ENCODE peak calls at places on chromosome 21, in four cellular contexts. One of them, this sample, is unnamed.

GRCh38 chr21:44582055-44582454 is 1.7 kb upstream of the KRTAP10-5 start:
- DNase-seq in AG10803: no peak
- DNase-seq in OCI-M1: no peak
- DNase-seq in ureter: no peak
- DNase-seq in this sample: no peak

GRCh38 chr21:16145479-16145878 is 415.7 kb downstream of the USP25 start:
- DNase-seq in AG10803: no peak
- DNase-seq in OCI-M1: no peak
- DNase-seq in ureter: no peak
- DNase-seq in this sample: no peak

GRCh38 chr21:18369115-18369514 is 34.5 kb downstream of the TMPRSS15 start:
- DNase-seq in AG10803: no peak
- DNase-seq in OCI-M1: peak; percentile 86
- DNase-seq in ureter: no peak
- DNase-seq in this sample: peak; percentile 12

GRCh38 chr21:41141031-41141457 is 26.9 kb upstream of the BACE2 start:
- DNase-seq in AG10803: peak; percentile 95
- DNase-seq in OCI-M1: no peak
- DNase-seq in ureter: no peak
- DNase-seq in this sample: no peak

GRCh38 chr21:41633627-41634026 is 125.7 kb upstream of the TMPRSS2 start:
- DNase-seq in AG10803: no peak
- DNase-seq in OCI-M1: no peak
- DNase-seq in ureter: no peak
- DNase-seq in this sample: no peak

GRCh38 chr21:41712730-41713129 is 54.1 kb downstream of the RIPK4 start:
- DNase-seq in AG10803: no peak
- DNase-seq in OCI-M1: no peak
- DNase-seq in ureter: no peak
- DNase-seq in this sample: no peak

GRCh38 chr21:41755934-41756773 is 10.7 kb downstream of the RIPK4 start:
- DNase-seq in AG10803: no peak
- DNase-seq in OCI-M1: no peak
- DNase-seq in ureter: no peak
- DNase-seq in this sample: no peak

GRCh38 chr21:31041295-31042079 is 3.2 kb upstream of the KRTAP19-8 start:
- DNase-seq in AG10803: no peak
- DNase-seq in OCI-M1: no peak
- DNase-seq in ureter: no peak
- DNase-seq in this sample: no peak

GRCh38 chr21:45579383-45580180 is 37.3 kb upstream of the SLC19A1 start:
- DNase-seq in AG10803: no peak
- DNase-seq in OCI-M1: no peak
- DNase-seq in ureter: peak; percentile 39
- DNase-seq in this sample: no peak

GRCh38 chr21:16377120-16377658 is 647.4 kb downstream of the USP25 start:
- DNase-seq in AG10803: no peak
- DNase-seq in OCI-M1: no peak
- DNase-seq in ureter: no peak
- DNase-seq in this sample: no peak

GRCh38 chr21:15063081-15063820 is 1.5 kb downstream of the NRIP1 start:
- DNase-seq in AG10803: no peak
- DNase-seq in OCI-M1: peak; percentile 59
- DNase-seq in ureter: no peak
- DNase-seq in this sample: no peak

GRCh38 chr21:29295066-29295650 is 3.6 kb upstream of the BACH1 start:
- DNase-seq in AG10803: no peak
- DNase-seq in OCI-M1: no peak
- DNase-seq in ureter: no peak
- DNase-seq in this sample: no peak

GRCh38 chr21:36630485-36631206 is 68.3 kb upstream of the SIM2 start:
- DNase-seq in AG10803: peak; percentile 32
- DNase-seq in OCI-M1: peak; percentile 73
- DNase-seq in ureter: peak; percentile 53
- DNase-seq in this sample: no peak

GRCh38 chr21:38950388-38951094 is 144.8 kb downstream of the ETS2 start:
- DNase-seq in AG10803: no peak
- DNase-seq in OCI-M1: peak; percentile 64
- DNase-seq in ureter: no peak
- DNase-seq in this sample: peak; percentile 49

This sample was measured in fibroblast of gingiva.